ENCODE peak calls at places on chromosome 19, in seven cellular contexts. J is lower leg skin, C is breast epithelium, M is foreskin fibroblast, V is neural progenitor cell, G is AG04450, L is fibroblast of pulmonary artery. S is an unnamed sample.
A peak's percentile ranks its signal among the peaks of the same experiment; 100 is the strongest.

GRCh38 chr19:5080030-5080644 is 111.2 kb downstream of the KDM4B start:
- DNase-seq in J (no peak), C (no peak), M (no peak), V (no peak), G (no peak), L (no peak), S (no peak)

GRCh38 chr19:31285744-31286143 is 63.5 kb downstream of the TSHZ3 start:
- DNase-seq in J (no peak), C (no peak), M (no peak), V (peak; percentile 13), G (peak; percentile 21), L (peak; percentile 65), S (peak; percentile 65)

GRCh38 chr19:32196690-32197420 is 148.6 kb upstream of the ZNF507 start:
- DNase-seq in J (peak; percentile 72), C (no peak), M (no peak), V (no peak), G (no peak), L (no peak), S (no peak)

GRCh38 chr19:47996230-47996727 is 1.8 kb downstream of the ELSPBP1 start:
- DNase-seq in J (no peak), C (no peak), M (no peak), V (no peak), G (no peak), L (no peak), S (no peak)

GRCh38 chr19:38149597-38149996 is 74.4 kb downstream of the DPF1 start:
- DNase-seq in J (no peak), C (no peak), M (no peak), V (no peak), G (no peak), L (no peak), S (peak; percentile 9)

GRCh38 chr19:38298841-38299680 is 5.0 kb upstream of the C19orf33 start:
- DNase-seq in J (no peak), C (no peak), M (no peak), V (no peak), G (peak; percentile 10), L (no peak), S (no peak)

GRCh38 chr19:3544742-3545668 is 6.0 kb downstream of the TEKTIP1 start:
- DNase-seq in J (peak; percentile 95), C (no peak), M (no peak), V (peak; percentile 60), G (no peak), L (peak; percentile 58), S (peak; percentile 42)

GRCh38 chr19:33393286-33394005 is 19.9 kb downstream of the CEBPG start:
- DNase-seq in J (no peak), C (peak; percentile 50), M (no peak), V (peak; percentile 35), G (no peak), L (no peak), S (no peak)

GRCh38 chr19:54138777-54139256 is 1.3 kb downstream of the CNOT3 start:
- DNase-seq in J (no peak), C (no peak), M (no peak), V (no peak), G (no peak), L (no peak), S (no peak)

GRCh38 chr19:52307275-52307674 is 10.3 kb downstream of the ZNF480 start:
- DNase-seq in J (no peak), C (no peak), M (peak; percentile 10), V (peak; percentile 16), G (no peak), L (peak; percentile 29), S (peak; percentile 12)

GRCh38 chr19:48190288-48191284 is 20.1 kb downstream of the ZSWIM9 start:
- DNase-seq in J (peak; percentile 77), C (no peak), M (no peak), V (peak; percentile 81), G (peak; percentile 27), L (peak; percentile 65), S (no peak)

GRCh38 chr19:41799444-41800000 is 3.1 kb downstream of the CEACAM3 start:
- DNase-seq in J (no peak), C (no peak), M (no peak), V (no peak), G (no peak), L (no peak), S (no peak)

GRCh38 chr19:16541526-16542044 is 652 bp downstream of the CHERP start:
- DNase-seq in J (no peak), C (no peak), M (no peak), V (peak; percentile 51), G (no peak), L (peak; percentile 30), S (peak; percentile 6)

GRCh38 chr19:53808710-53809125 is 15.4 kb downstream of the NLRP12 start:
- DNase-seq in J (no peak), C (no peak), M (peak; percentile 37), V (peak; percentile 68), G (no peak), L (peak; percentile 74), S (peak; percentile 55)

GRCh38 chr19:3115411-3115810 is 20.4 kb upstream of the GNA15 start:
- DNase-seq in J (no peak), C (no peak), M (no peak), V (no peak), G (no peak), L (no peak), S (no peak)

GRCh38 chr19:42207767-42208259 is 9.7 kb downstream of the DEDD2 start:
- DNase-seq in J (no peak), C (no peak), M (peak; percentile 63), V (no peak), G (peak; percentile 49), L (peak; percentile 71), S (peak; percentile 76)

GRCh38 chr19:54141356-54141755 is 3.8 kb downstream of the CNOT3 start:
- DNase-seq in J (no peak), C (no peak), M (peak; percentile 63), V (no peak), G (no peak), L (no peak), S (peak; percentile 90)

GRCh38 chr19:38901683-38902082 is 1.9 kb downstream of the NFKBIB start:
- DNase-seq in J (no peak), C (no peak), M (no peak), V (no peak), G (no peak), L (no peak), S (no peak)

GRCh38 chr19:6378036-6378435 is 2.3 kb upstream of the PSPN start:
- DNase-seq in J (no peak), C (no peak), M (no peak), V (peak; percentile 27), G (peak; percentile 20), L (peak; percentile 21), S (peak; percentile 84)

GRCh38 chr19:10288662-10289166 is 1.0 kb upstream of the ICAM5 start:
- DNase-seq in J (no peak), C (no peak), M (peak; percentile 69), V (peak; percentile 76), G (no peak), L (peak; percentile 40), S (no peak)

GRCh38 chr19:10285393-10285792 is 1.4 kb upstream of the ICAM4 start:
- DNase-seq in J (no peak), C (no peak), M (no peak), V (no peak), G (no peak), L (no peak), S (no peak)

GRCh38 chr19:10289167-10289835 is 451 bp upstream of the ICAM5 start:
- DNase-seq in J (peak; percentile 86), C (no peak), M (peak; percentile 81), V (peak; percentile 73), G (no peak), L (peak; percentile 47), S (peak; percentile 33)

GRCh38 chr19:10284641-10285278 is 2.0 kb upstream of the ICAM4 start:
- DNase-seq in J (no peak), C (no peak), M (no peak), V (no peak), G (no peak), L (no peak), S (no peak)

GRCh38 chr19:10286803-10287737 is at the start of gene ICAM4:
- DNase-seq in J (peak; percentile 91), C (no peak), M (no peak), V (peak; percentile 78), G (no peak), L (peak; percentile 74), S (no peak)
- H3K4me3 ChIP-seq in J (no peak within 1 kb of the TSS), C (peak within 1 kb of the TSS; percentile 10), M (no peak within 1 kb of the TSS), V (peak within 1 kb of the TSS; percentile 39), G (peak within 1 kb of the TSS; percentile 7), L (peak within 1 kb of the TSS; percentile 12), S (no peak within 1 kb of the TSS)

GRCh38 chr19:18847516-18848463 is 16.0 kb downstream of the UPF1 start:
- DNase-seq in J (no peak), C (no peak), M (peak; percentile 90), V (no peak), G (no peak), L (peak; percentile 18), S (peak; percentile 97)
- TF ChIP-seq CTCF in J (no peak), C (no peak), M (no peak), V (no peak), G (no peak), L (no peak), S (peak; percentile 11)

GRCh38 chr19:50147462-50148423 is 15.3 kb downstream of the IZUMO2 start:
- DNase-seq in J (peak; percentile 95), C (peak; percentile 82), M (peak; percentile 76), V (peak; percentile 93), G (peak; percentile 84), L (peak; percentile 87), S (peak; percentile 80)

GRCh38 chr19:50152578-50152977 is 10.5 kb downstream of the IZUMO2 start:
- DNase-seq in J (no peak), C (no peak), M (no peak), V (no peak), G (no peak), L (no peak), S (no peak)

DNA sequence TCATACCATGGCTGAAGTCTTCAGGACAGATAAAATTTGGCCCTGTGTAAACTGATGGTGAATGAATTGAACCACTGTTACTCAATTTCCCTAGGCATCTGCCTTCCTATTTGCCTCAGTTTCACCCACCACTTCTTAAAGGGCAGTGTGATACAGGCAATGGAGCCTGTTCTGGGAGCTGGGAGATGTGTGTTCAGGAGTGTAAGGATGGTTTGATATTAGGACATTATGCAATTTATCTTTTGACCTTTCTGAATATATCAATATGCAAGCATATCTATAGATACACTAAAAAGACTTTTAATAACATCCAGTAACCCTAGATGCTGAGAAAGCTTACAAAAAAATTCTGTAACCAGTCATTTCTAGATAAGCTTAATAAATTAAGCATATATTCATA is 14.6 kb downstream of the IZUMO2 start:
- DNase-seq in J (no peak), C (no peak), M (no peak), V (no peak), G (no peak), L (no peak), S (no peak)
- H3K4me3 ChIP-seq in J (no peak overlapping the region), C (no peak overlapping the region), M (no peak overlapping the region), V (peak overlapping the region; percentile 71), G (no peak overlapping the region), L (no peak overlapping the region), S (no peak overlapping the region)

DNA sequence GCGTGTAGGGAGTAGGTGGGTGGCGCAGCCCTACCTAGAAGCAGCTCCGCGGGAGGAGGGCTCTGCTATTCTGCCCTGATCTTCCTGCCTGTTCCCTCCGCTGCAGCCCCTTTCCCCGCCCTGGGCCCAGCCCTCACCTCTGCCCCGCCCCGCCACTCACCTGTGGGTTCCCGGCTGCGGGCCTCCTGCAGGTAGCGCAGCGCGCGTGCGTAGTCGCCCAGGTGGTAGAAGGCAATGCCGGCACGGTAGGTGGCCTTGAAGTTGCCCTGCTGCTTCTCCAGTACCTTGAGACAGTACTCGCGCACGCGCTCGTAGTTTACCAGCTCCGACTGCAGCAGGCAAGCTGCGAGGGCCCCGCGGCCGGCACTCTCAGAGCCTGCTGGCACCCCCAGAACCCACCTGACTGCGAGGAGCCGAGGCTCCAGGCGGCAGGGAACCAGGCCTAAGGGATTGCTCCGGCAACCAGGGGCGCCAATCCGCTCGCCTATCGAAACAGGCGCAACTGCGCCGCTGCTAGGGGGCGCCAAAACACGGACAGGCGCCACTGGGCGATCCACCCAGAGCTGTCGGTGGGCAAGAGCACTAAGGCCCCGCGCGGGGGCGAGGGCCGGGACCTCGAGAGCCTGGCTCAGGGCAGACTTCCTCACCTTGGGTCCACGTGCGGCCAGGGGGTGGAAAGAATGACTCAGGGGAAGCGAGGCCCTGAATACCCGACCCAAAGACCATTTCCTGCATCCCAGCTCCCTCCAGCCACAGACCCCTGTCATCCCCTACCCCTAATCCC is 965 bp downstream of the TTC9B start:
- DNase-seq in J (no peak), C (no peak), M (no peak), V (peak; percentile 41), G (no peak), L (no peak), S (no peak)
- TF ChIP-seq CTCF in J (no peak), C (no peak), M (peak; percentile 23), V (peak; percentile 50), G (peak; percentile 13), L (peak; percentile 30), S (peak; percentile 7)

S was measured in AG10803.